ENCODE peak calls at places on chromosomes 13 and 19, in seven cellular contexts. J, K, Y, Q, R, F and W are unnamed samples.
A peak's percentile ranks its signal among the peaks of the same experiment; 100 is the strongest.

GRCh38 chr19:49436381-49437017 is 4.8 kb downstream of the SLC17A7 start:
- DNase-seq in R (peak; percentile 84), Q (no peak), F (peak; percentile 75), J (peak; percentile 81), Y (peak; percentile 67), K (no peak), W (peak; percentile 68)

GRCh38 chr19:49930483-49931011 is 1.2 kb upstream of the NUP62 start:
- DNase-seq in Y (no peak), R (peak; percentile 51), K (no peak), J (no peak), Q (no peak), F (peak; percentile 29), W (no peak)

GRCh38 chr19:8004723-8005513 is 523 bp downstream of the ELAVL1 start:
- DNase-seq in Y (peak; percentile 15), J (peak; percentile 34), F (peak; percentile 58), K (peak; percentile 8), R (peak; percentile 59), Q (no peak), W (peak; percentile 48)

GRCh38 chr13:30906411-30906990 is 430 bp downstream of the MEDAG start:
- DNase-seq in K (no peak), F (peak; percentile 52), J (peak; percentile 28), Q (peak; percentile 77), R (peak; percentile 55), Y (no peak), W (no peak)

GRCh38 chr19:39193785-39194184 is 3.0 kb upstream of the NCCRP1 start:
- DNase-seq in J (no peak), Y (no peak), Q (no peak), F (no peak), K (no peak), R (no peak), W (no peak)

GRCh38 chr19:16585808-16586476 is 13.7 kb upstream of the SLC35E1 start:
- DNase-seq in R (no peak), K (no peak), Q (no peak), F (no peak), J (no peak), Y (no peak), W (peak; percentile 83)

GRCh38 chr13:30126903-30127428 is 180.4 kb downstream of the KATNAL1 start:
- DNase-seq in F (no peak), R (no peak), K (peak; percentile 87), Q (no peak), Y (no peak), J (no peak), W (no peak)

GRCh38 chr19:14416743-14417214 is 2.4 kb downstream of the DDX39A start:
- DNase-seq in F (no peak), Y (no peak), K (no peak), R (no peak), J (no peak), Q (no peak), W (no peak)

GRCh38 chr19:55080915-55081772 is 5.5 kb downstream of the EPS8L1 start:
- DNase-seq in Y (peak; percentile 89), K (no peak), R (peak; percentile 93), F (peak; percentile 92), J (peak; percentile 82), Q (no peak), W (peak; percentile 99)

GRCh38 chr13:79402679-79403078 is 3.4 kb downstream of the RBM26 start:
- DNase-seq in K (no peak), J (no peak), Y (no peak), Q (no peak), R (no peak), F (no peak), W (no peak)

GRCh38 chr13:100520936-100521765 is 67.4 kb downstream of the GGACT start:
- DNase-seq in K (no peak), F (peak; percentile 60), Y (no peak), Q (no peak), R (peak; percentile 51), J (no peak), W (no peak)

GRCh38 chr19:15048885-15049541 is at the start of gene CASP14:
- DNase-seq in F (no peak), R (no peak), Q (no peak), J (no peak), Y (no peak), K (no peak), W (no peak)

GRCh38 chr13:114128624-114129522 is 3.5 kb downstream of the RASA3 start:
- DNase-seq in Y (peak; percentile 92), Q (peak; percentile 87), R (no peak), J (peak; percentile 49), K (peak; percentile 87), F (no peak), W (peak; percentile 94)

GRCh38 chr19:21697171-21697570 is 70.2 kb downstream of the ZNF100 start:
- DNase-seq in K (no peak), F (no peak), J (no peak), R (no peak), Y (no peak), Q (no peak), W (no peak)

GRCh38 chr19:17309198-17309961 is at the start of gene DDA1:
- DNase-seq in J (peak; percentile 100), R (peak; percentile 97), Y (peak; percentile 98), K (peak; percentile 100), Q (peak; percentile 100), F (peak; percentile 97), W (peak; percentile 98)

GRCh38 chr19:19602136-19602712 is 16.3 kb downstream of the PBX4 start:
- DNase-seq in J (no peak), Y (peak; percentile 39), R (no peak), Q (no peak), K (no peak), F (no peak), W (no peak)

GRCh38 chr13:45295536-45295935 is 45.4 kb downstream of the TPT1 start:
- DNase-seq in R (no peak), J (peak; percentile 53), Q (no peak), Y (no peak), K (no peak), F (no peak), W (no peak)

GRCh38 chr13:50650936-50651638 is 192.4 kb downstream of the DLEU7 start:
- DNase-seq in Y (no peak), J (no peak), R (no peak), K (no peak), F (no peak), Q (no peak), W (no peak)

GRCh38 chr13:78478183-78478582 is 125.2 kb downstream of the POU4F1 start:
- DNase-seq in F (no peak), R (no peak), K (no peak), J (no peak), Q (no peak), Y (no peak), W (no peak)

GRCh38 chr13:33409673-33410072 is 124.1 kb upstream of the STARD13 start:
- DNase-seq in Q (no peak), R (no peak), Y (no peak), F (no peak), K (no peak), J (no peak), W (no peak)

GRCh38 chr19:40416918-40417713 is 3.9 kb upstream of the PRX start:
- DNase-seq in F (no peak), Y (no peak), Q (no peak), J (peak; percentile 53), R (no peak), K (no peak), W (peak; percentile 40)

GRCh38 chr19:49971991-49972401 is 11.0 kb upstream of the SIGLEC11 start:
- DNase-seq in Q (no peak), F (no peak), K (no peak), R (no peak), J (peak; percentile 43), Y (no peak), W (no peak)

DNA sequence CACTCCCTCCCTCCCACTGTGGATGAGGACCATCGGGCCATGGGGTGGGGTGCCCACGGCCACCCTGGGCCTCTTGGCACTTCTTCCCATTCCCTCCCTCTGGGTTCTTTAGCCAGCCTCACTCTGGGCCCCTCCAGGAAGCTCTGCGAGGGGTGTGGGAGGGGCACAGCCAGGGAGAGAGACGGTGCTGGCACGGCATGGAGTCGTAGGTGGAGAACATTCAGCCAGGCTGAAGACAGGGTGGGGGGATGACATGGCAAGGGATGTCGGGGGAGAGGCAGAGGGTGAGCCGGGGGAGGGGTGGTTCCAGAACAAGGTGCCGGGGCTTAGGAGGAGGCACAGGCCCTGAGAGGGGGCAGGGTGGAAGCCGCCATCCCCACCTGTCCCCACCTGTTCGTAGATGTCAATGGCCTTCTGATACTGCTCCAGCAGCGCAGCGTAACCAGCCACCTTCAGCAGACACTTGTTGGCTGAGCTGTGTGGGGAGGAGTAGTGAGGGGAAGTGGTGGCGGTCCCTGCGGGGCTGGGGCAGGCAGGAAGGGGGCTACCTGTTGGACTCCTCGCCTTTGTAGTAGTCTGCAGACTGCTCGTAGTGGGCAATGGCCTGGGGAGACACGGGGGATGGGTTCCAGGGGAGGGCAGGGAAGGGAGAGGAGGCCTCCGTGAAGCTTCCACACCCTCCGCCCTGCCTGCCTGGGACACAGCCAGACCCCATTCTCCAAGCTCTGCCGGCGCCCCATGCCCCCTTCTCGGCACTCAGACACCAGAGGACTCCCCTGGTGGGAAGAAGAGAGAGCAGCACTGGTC is 8.8 kb upstream of the KPTN start:
- DNase-seq in R (no peak), Q (no peak), Y (no peak), J (no peak), K (no peak), F (no peak), W (no peak)
- TF ChIP-seq CTCF in R (no peak), Q (no peak), Y (no peak), J (no peak), K (no peak), F (no peak), W (no peak)

GRCh38 chr13:49421391-49421790 is 22.5 kb downstream of the CAB39L start:
- DNase-seq in K (no peak), Q (no peak), F (no peak), Y (peak; percentile 11), R (no peak), J (peak; percentile 25), W (peak; percentile 12)
- TF ChIP-seq CTCF in K (peak; percentile 24), Q (no peak), F (no peak), Y (no peak), R (no peak), J (no peak), W (peak; percentile 57)

DNA sequence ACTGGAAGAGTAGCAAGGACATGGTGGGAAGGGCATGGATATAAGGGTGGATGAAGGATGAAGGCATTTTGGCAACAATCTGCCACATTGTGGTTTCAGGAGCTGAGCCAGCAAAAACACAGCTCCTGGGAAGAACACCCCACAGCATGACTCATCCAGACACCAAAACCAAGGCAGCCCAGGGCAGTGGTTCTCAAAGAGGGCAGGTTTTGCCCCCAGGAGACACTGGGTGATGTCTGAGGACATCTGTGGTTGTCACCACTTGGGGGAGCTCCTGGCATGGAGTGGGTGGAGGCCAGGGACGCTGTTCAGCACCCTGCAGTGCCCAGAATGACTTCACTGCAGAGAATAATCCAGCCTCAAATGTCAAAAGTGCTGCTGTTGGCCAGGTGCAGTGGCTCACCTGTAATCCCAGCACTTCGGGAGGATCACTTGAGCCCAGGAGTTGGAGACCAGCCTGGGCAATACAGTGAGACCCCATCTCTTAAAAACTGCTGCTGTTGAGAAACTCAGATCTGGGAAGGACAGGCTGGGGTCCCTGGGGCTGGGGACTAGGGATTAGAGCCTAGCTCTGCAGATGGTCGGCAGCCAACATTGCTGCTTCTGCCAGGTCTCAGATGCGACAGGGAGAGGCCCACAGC is 16.1 kb downstream of the ZFR2 start:
- DNase-seq in J (no peak), R (no peak), F (no peak), Q (no peak), Y (peak; percentile 54), K (peak; percentile 75), W (no peak)
- TF ChIP-seq CTCF in J (no peak), R (no peak), F (no peak), Q (no peak), Y (peak; percentile 37), K (peak; percentile 66), W (peak; percentile 41)

DNA sequence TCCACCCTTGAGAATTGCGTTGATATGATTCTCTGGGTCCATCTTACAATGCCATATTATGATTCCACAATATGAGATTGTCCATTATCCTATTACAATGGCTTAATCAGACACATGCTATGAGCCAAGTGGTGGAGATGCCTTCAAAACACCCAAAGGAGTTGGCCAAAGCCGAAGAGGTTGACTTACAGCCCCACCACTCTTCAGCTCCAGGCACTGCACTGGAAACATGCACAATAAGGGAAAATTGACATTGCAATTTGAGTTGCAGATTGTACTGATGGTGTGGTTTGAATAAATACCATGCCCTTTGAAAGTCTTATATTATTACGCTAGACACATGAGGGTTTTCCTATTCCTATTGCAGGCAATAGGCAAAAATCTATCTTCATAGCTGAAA is 75.4 kb upstream of the TNFSF11 start:
- DNase-seq in J (no peak), Q (no peak), Y (no peak), R (no peak), K (no peak), F (no peak), W (no peak)
- TF ChIP-seq CTCF in J (no peak), Q (no peak), Y (no peak), R (no peak), K (no peak), F (no peak), W (peak; percentile 31)